ENCODE peak calls at places on chromosomes 5 and 9, in six cellular contexts. T is lower leg skin, M is lung microvascular endothelial cell, Z is MG63, O is occipital lobe, I is GM12864. A is an unnamed sample.

GRCh38 chr5:57383093-57383861 is 99.3 kb downstream of the ACTBL2 start:
- DNase-seq in T (no peak), M (peak), Z (peak), O (no peak), I (no peak), A (no peak)

GRCh38 chr9:93598647-93599241 is 22.4 kb downstream of the PHF2 start:
- DNase-seq in T (no peak), M (peak), Z (no peak), O (no peak), I (no peak), A (no peak)

GRCh38 chr9:120391691-120392090 is 188.3 kb downstream of the CDK5RAP2 start:
- DNase-seq in T (no peak), M (no peak), Z (no peak), O (no peak), I (no peak), A (no peak)

GRCh38 chr9:125663127-125663526 is 43.9 kb downstream of the MAPKAP1 start:
- DNase-seq in T (no peak), M (peak), Z (no peak), O (no peak), I (no peak), A (no peak)

GRCh38 chr9:73577867-73578266 is 426.2 kb downstream of the ANXA1 start:
- DNase-seq in T (no peak), M (peak), Z (peak), O (no peak), I (no peak), A (no peak)

GRCh38 chr5:95620870-95621838 is 1.3 kb downstream of the GPR150 start:
- DNase-seq in T (no peak), M (peak), Z (no peak), O (no peak), I (no peak), A (no peak)

GRCh38 chr9:110183208-110184145 is 24.5 kb downstream of the C9orf152 start:
- DNase-seq in T (peak), M (peak), Z (peak), O (no peak), I (peak), A (peak)

GRCh38 chr5:169636477-169637084 is 494 bp upstream of the DOCK2 start:
- DNase-seq in T (no peak), M (no peak), Z (no peak), O (no peak), I (no peak), A (no peak)

GRCh38 chr5:95901676-95902646 is 59.7 kb downstream of the ELL2 start:
- DNase-seq in T (no peak), M (peak), Z (peak), O (no peak), I (no peak), A (no peak)

GRCh38 chr5:138661342-138661975 is 86.3 kb upstream of the HSPA9 start:
- DNase-seq in T (no peak), M (no peak), Z (no peak), O (no peak), I (no peak), A (no peak)

GRCh38 chr9:82675102-82675501 is 387.8 kb downstream of the RASEF start:
- DNase-seq in T (no peak), M (no peak), Z (no peak), O (no peak), I (no peak), A (no peak)

GRCh38 chr9:73172811-73173210 is 21.1 kb downstream of the ANXA1 start:
- DNase-seq in T (no peak), M (peak), Z (no peak), O (no peak), I (no peak), A (no peak)

GRCh38 chr9:82538634-82539033 is 524.3 kb downstream of the RASEF start:
- DNase-seq in T (no peak), M (no peak), Z (no peak), O (no peak), I (no peak), A (no peak)